ENCODE peak calls at places on chromosomes 16 and 17, in seven cellular contexts. Y, H, D, P, N, M and F are unnamed samples.

GRCh38 chr17:21199311-21199710 is 14.7 kb downstream of the TMEM11 start:
- DNase-seq in Y (no peak), H (no peak), D (no peak), P (no peak), N (peak), M (no peak), F (no peak)

GRCh38 chr17:45147102-45147580 is 1.1 kb upstream of the HEXIM1 start:
- DNase-seq in Y (peak), H (no peak), D (peak), P (peak), N (peak), M (no peak), F (peak)

GRCh38 chr16:58421529-58421928 is 29.3 kb downstream of the GINS3 start:
- DNase-seq in Y (no peak), H (no peak), D (no peak), P (peak), N (peak), M (no peak), F (no peak)

GRCh38 chr16:77775911-77776909 is 12.2 kb upstream of the VAT1L start:
- DNase-seq in Y (no peak), H (no peak), D (no peak), P (no peak), N (peak), M (no peak), F (no peak)

GRCh38 chr17:73291260-73291801 is 20.5 kb downstream of the CDC42EP4 start:
- DNase-seq in Y (peak), H (no peak), D (no peak), P (peak), N (peak), M (no peak), F (peak)

GRCh38 chr17:33291248-33292183 is 1.6 kb downstream of the ASIC2 start:
- DNase-seq in Y (no peak), H (no peak), D (no peak), P (no peak), N (peak), M (peak), F (no peak)

GRCh38 chr17:58403312-58403711 is 14.0 kb downstream of the RNF43 start:
- DNase-seq in Y (no peak), H (peak), D (no peak), P (no peak), N (peak), M (no peak), F (no peak)

GRCh38 chr17:34248807-34249496 is 6.1 kb upstream of the CCL2 start:
- DNase-seq in Y (no peak), H (no peak), D (no peak), P (no peak), N (no peak), M (no peak), F (no peak)

GRCh38 chr16:14958970-14959369 is 15.9 kb upstream of the PDXDC1 start:
- DNase-seq in Y (no peak), H (peak), D (no peak), P (no peak), N (peak), M (no peak), F (no peak)

GRCh38 chr17:38922538-38923291 is 2.7 kb upstream of the LASP1NB start:
- DNase-seq in Y (peak), H (no peak), D (no peak), P (peak), N (peak), M (peak), F (peak)

GRCh38 chr17:82272495-82273326 is 789 bp downstream of the CSNK1D start:
- DNase-seq in Y (no peak), H (no peak), D (peak), P (no peak), N (no peak), M (no peak), F (no peak)

GRCh38 chr16:31265329-31266245 is 5.8 kb downstream of the ITGAM start:
- DNase-seq in Y (peak), H (no peak), D (peak), P (peak), N (peak), M (no peak), F (no peak)

GRCh38 chr17:29084476-29085148 is 41.7 kb downstream of the PIPOX start:
- DNase-seq in Y (peak), H (no peak), D (no peak), P (no peak), N (peak), M (peak), F (no peak)

GRCh38 chr17:9924735-9925191 is 19.7 kb upstream of the RCVRN start:
- DNase-seq in Y (no peak), H (peak), D (no peak), P (peak), N (peak), M (peak), F (peak)

GRCh38 chr17:59503489-59503888 is 61.9 kb upstream of the DHX40 start:
- DNase-seq in Y (no peak), H (no peak), D (no peak), P (no peak), N (no peak), M (no peak), F (no peak)

GRCh38 chr17:55576237-55576998 is 65.2 kb upstream of the SMIM36 start:
- DNase-seq in Y (no peak), H (peak), D (no peak), P (peak), N (peak), M (no peak), F (peak)

GRCh38 chr17:1229354-1229890 is 40.8 kb upstream of the BHLHA9 start:
- DNase-seq in Y (peak), H (no peak), D (peak), P (peak), N (no peak), M (no peak), F (no peak)

GRCh38 chr16:78996806-78997205 is 603.7 kb downstream of the MAF start:
- DNase-seq in Y (no peak), H (no peak), D (no peak), P (no peak), N (no peak), M (no peak), F (no peak)

GRCh38 chr17:15361151-15361550 is 19.8 kb upstream of the TEKT3 start:
- DNase-seq in Y (no peak), H (no peak), D (no peak), P (no peak), N (peak), M (no peak), F (no peak)

GRCh38 chr16:61730997-61731396 is 305.2 kb downstream of the CDH8 start:
- DNase-seq in Y (no peak), H (no peak), D (no peak), P (no peak), N (no peak), M (no peak), F (no peak)

GRCh38 chr17:81723651-81724209 is 11.6 kb downstream of the SLC25A10 start:
- DNase-seq in Y (peak), H (no peak), D (no peak), P (no peak), N (no peak), M (no peak), F (no peak)

GRCh38 chr16:21338537-21339268 is 60.6 kb upstream of the CRYM start:
- DNase-seq in Y (no peak), H (no peak), D (no peak), P (no peak), N (no peak), M (no peak), F (no peak)

GRCh38 chr16:84268661-84269060 is 26.0 kb upstream of the WFDC1 start:
- DNase-seq in Y (no peak), H (no peak), D (no peak), P (no peak), N (no peak), M (peak), F (no peak)

GRCh38 chr16:46673320-46674013 is 15.5 kb downstream of the VPS35 start:
- DNase-seq in Y (peak), H (peak), D (peak), P (peak), N (peak), M (peak), F (peak)

GRCh38 chr17:258045-258734 is 76.7 kb upstream of the DOC2B start:
- DNase-seq in Y (no peak), H (no peak), D (no peak), P (no peak), N (no peak), M (no peak), F (no peak)

GRCh38 chr16:57643902-57644301 is 15.5 kb downstream of the ADGRG1 start:
- DNase-seq in Y (no peak), H (no peak), D (no peak), P (no peak), N (no peak), M (no peak), F (no peak)

GRCh38 chr16:11636172-11636721 is 32.0 kb upstream of the SNN start:
- DNase-seq in Y (peak), H (no peak), D (no peak), P (no peak), N (no peak), M (peak), F (no peak)

GRCh38 chr17:46108550-46109110 is 84.6 kb downstream of the KANSL1 start:
- DNase-seq in Y (no peak), H (no peak), D (no peak), P (no peak), N (no peak), M (no peak), F (no peak)

GRCh38 chr16:1379054-1379862 is 27.5 kb downstream of the GNPTG start:
- DNase-seq in Y (peak), H (peak), D (peak), P (peak), N (peak), M (peak), F (peak)

GRCh38 chr17:64685705-64686104 is 23.6 kb upstream of the SMURF2 start:
- DNase-seq in Y (no peak), H (no peak), D (no peak), P (no peak), N (no peak), M (no peak), F (no peak)